ENCODE peak calls at places on chromosomes 16 and 17, in four cellular contexts. L is stomach, Z is sigmoid colon, D is HCT116. N is an unnamed sample.
A peak's percentile ranks its signal among the peaks of the same experiment; 100 is the strongest.

GRCh38 chr17:40442392-40443195 is 656 bp upstream of the IGFBP4 start:
- DNase-seq in L (no peak), Z (peak; percentile 84), D (no peak), N (no peak)

GRCh38 chr16:65876624-65877023 is 489.9 kb upstream of the CDH5 start:
- DNase-seq in L (no peak), Z (no peak), D (no peak), N (no peak)

GRCh38 chr17:64020068-64020766 is at the start of gene ICAM2:
- DNase-seq in L (peak; percentile 68), Z (peak; percentile 79), D (no peak), N (no peak)

GRCh38 chr16:27235938-27236245 is 32.6 kb downstream of the KDM8 start:
- DNase-seq in L (no peak), Z (peak; percentile 68), D (no peak), N (no peak)

GRCh38 chr17:27620721-27621120 is 10.3 kb upstream of the LGALS9 start:
- DNase-seq in L (no peak), Z (no peak), D (no peak), N (no peak)

GRCh38 chr16:8864480-8864879 is 4.3 kb downstream of the CARHSP1 start:
- DNase-seq in L (no peak), Z (no peak), D (no peak), N (no peak)

GRCh38 chr16:4059969-4060368 is 56.3 kb downstream of the ADCY9 start:
- DNase-seq in L (no peak), Z (peak; percentile 11), D (no peak), N (no peak)

GRCh38 chr17:4583796-4584124 is 569 bp upstream of the SMTNL2 start:
- DNase-seq in L (no peak), Z (no peak), D (peak; percentile 31), N (no peak)

GRCh38 chr17:9911089-9911488 is 6.0 kb upstream of the RCVRN start:
- DNase-seq in L (no peak), Z (no peak), D (no peak), N (no peak)

GRCh38 chr17:4476512-4477070 is 22.1 kb upstream of the SPNS2 start:
- DNase-seq in L (peak; percentile 91), Z (no peak), D (no peak), N (peak; percentile 84)

DNA sequence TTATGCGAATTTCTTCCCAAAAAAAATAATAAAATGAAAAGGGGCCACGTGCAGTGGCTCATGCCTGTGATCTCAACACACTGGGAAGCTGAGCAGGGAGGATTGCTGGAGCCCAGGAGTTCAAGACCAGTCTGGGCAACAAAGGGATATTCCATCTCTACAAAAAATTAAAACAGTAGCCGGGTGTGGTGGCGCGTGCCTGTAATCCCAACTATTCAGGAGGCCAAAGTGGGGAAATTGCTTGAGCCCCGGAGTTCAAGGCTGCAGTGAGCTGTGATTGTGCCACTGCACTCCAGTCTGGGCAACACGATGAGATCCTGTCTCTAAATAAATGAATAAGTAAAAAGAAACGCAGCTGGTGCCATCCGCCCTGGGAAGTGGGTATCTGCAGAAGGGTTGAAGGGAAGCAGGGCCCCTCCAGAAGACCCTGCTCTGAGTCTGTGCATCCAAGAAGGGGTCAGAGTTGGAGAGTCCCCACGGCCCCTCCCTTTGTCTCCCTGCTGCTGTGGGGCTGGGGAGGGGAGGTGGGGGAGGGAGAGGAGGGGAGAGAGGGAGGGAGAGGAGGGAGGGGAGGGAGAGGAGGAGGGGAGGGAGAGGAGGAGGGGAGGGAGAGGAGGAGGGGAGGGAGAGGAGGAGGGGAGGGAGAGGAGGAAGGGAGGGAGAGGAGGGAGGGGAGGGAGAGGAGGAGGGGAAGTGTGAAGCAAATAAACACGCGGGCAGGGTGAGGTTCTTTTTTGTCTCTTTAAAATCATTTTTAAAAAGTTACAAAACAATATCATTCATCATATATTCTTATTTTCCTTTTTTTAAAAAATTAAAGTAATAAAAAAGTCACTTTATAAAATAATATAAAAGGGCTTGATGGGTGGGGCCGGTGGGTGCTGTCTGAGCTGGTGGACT is 5.0 kb upstream of the MYADML2 start:
- DNase-seq in L (no peak), Z (no peak), D (no peak), N (no peak)
- TF ChIP-seq POLR2AphosphoS5 in L (no peak), Z (no peak), D (no peak), N (no peak)

DNA sequence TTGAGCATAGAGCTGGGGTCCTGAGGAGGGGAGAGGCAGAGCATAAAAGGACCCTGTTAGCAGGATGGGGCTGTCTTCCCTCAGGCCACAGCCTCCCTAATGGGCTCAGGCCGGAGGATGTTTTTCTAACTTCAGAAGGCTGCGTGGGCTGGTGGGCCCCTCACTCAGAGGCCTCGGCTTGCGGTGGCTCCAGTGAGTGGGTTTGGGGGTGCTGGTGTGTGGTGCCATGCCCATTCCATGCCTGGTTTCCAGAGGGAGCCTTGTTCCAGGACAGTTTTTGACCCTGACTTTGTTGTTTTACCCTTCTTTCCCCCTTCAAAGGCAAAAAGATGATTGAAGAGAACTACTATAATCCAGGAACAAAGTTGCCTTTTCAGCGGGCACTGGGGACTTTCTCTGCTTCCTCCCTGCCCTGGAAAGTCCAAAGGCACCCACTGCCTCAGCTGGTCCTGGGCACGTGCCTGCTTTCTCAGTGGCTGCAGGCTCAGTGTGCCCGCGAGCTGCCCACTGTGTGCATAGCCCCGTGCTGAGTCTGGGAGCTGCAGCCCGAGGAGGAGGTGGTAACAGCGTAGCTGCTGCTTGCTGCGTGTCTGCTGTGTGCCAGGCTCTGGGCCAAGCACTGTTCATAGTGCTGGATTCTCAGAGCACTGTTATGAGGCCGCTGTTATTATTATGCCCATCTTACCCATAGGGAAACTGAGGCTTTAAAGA is 11.8 kb downstream of the NKD1 start:
- DNase-seq in L (no peak), Z (no peak), D (no peak), N (peak; percentile 38)
- H3K27ac ChIP-seq in L (no peak overlapping the region), Z (no peak overlapping the region), D (no peak overlapping the region), N (no peak overlapping the region)

GRCh38 chr16:48136547-48137360 is 19.0 kb downstream of the ABCC12 start:
- DNase-seq in L (no peak), Z (no peak), D (no peak), N (no peak)

GRCh38 chr16:48131201-48131600 is 24.6 kb downstream of the ABCC12 start:
- DNase-seq in L (no peak), Z (no peak), D (no peak), N (no peak)

GRCh38 chr16:48129926-48130325 is 25.9 kb downstream of the ABCC12 start:
- DNase-seq in L (no peak), Z (no peak), D (no peak), N (no peak)

GRCh38 chr16:48132696-48133095 is 23.1 kb downstream of the ABCC12 start:
- DNase-seq in L (no peak), Z (no peak), D (no peak), N (no peak)

DNA sequence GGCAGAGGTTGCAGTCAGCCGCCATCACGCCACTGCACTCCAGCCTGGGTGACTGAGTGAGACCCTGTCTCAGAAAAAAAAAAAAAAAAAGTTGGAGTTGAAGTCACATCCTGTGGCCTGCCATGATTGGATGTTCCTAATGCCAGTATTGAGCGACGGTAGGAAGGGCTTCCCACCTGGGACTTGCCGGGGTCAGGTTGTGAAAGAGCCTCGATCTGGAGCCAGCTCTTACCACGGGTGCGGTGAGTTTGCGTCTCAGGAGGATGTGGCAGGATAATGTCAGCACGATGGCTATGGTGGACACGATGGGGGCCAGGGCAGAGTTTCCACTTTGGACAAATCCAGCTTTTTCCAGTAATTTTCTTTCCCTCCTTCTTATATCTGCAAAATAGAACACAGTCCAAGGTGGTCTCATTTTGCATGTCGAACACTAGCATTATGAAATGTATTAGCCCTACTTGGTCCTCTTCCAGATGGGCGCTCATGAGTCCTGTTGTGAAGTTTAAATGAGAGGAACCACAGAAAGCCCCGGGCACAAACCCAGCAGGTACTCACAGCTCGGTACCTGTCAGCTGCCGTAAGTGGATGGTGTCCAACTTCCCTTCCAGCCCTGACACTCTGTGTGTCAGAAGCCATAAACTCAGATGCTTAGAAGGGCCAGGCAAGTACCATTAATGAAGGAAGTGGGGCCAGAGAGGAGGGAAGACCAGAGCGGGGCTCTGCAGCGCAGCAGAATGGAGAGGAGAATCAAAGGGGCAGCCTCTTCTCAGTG is 22.2 kb downstream of the ABCC12 start:
- DNase-seq in L (peak; percentile 60), Z (no peak), D (no peak), N (no peak)
- TF ChIP-seq POLR2AphosphoS5 in L (no peak), Z (no peak), D (no peak), N (no peak)

GRCh38 chr17:75629157-75629556 is 4.1 kb upstream of the SMIM5 start:
- DNase-seq in L (no peak), Z (no peak), D (no peak), N (peak; percentile 68)

GRCh38 chr17:75627094-75627493 is 6.1 kb upstream of the SMIM5 start:
- DNase-seq in L (no peak), Z (no peak), D (no peak), N (no peak)

GRCh38 chr17:75630071-75630917 is 2.9 kb upstream of the SMIM5 start:
- DNase-seq in L (no peak), Z (no peak), D (no peak), N (peak; percentile 71)

GRCh38 chr17:75626496-75627038 is 6.7 kb upstream of the SMIM5 start:
- DNase-seq in L (no peak), Z (no peak), D (no peak), N (no peak)

GRCh38 chr17:75628425-75628824 is 4.8 kb upstream of the SMIM5 start:
- DNase-seq in L (no peak), Z (no peak), D (no peak), N (no peak)
- H3K27ac ChIP-seq in L (no peak overlapping the region), Z (no peak overlapping the region), D (no peak overlapping the region), N (no peak overlapping the region)

DNA sequence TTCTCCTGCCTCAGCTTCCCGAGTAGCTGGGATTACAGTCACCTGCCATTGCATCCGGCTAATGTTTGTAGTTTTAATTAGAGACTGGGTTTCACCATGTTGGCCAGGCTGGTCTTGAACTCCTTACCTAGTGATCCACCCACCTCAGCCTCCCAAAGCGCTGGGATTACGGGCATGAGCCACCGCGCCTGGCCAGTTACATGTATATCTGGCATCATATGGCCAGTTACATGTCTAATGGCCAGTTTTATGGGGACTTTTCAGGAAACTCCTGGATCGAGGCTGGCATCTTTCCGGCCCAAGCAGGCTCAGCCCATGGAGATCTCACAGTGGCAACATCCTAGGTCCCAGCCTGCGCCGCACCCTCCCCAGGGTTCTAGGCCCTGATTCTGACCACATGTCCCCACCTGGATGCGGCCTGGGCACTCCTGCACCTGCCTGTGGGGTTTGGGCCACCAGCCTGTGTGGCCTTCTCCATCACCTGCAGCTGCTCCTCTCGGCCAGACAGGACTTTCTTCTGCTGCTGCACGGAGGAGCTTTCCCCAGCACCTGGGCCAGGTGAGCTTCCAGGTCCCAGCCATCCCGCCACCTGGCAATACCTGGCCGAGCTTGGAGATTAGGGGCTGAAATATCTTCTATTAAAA is 1.3 kb upstream of the CIAO3 start:
- DNase-seq in L (no peak), Z (no peak), D (no peak), N (peak; percentile 74)
- TF ChIP-seq POLR2AphosphoS5 in L (no peak), Z (no peak), D (no peak), N (no peak)